ENCODE peak calls at places on chromosomes 4 and X, in ten cellular contexts. X is ovary, G is SK-N-SH, S is H1, N is tibial nerve, J is GM12878, A is suprapubic skin, D is K562, I is stomach, T is upper lobe of left lung. E is an unnamed sample. For H3K36me3, the result is how much of the 10 kb centered on the place peaks cover.

GRCh38 chr4:180057198-180057821 is 2185.9 kb upstream of the TENM3 start:
- DNase-seq in D (no peak), X (no peak), A (no peak), T (no peak), J (no peak), S (no peak), N (no peak), G (peak), I (no peak), E (no peak)

GRCh38 chr4:117983541-117984451 is 50.5 kb upstream of the NDST3 start:
- DNase-seq in I (no peak), X (no peak), A (no peak), N (no peak), T (no peak), D (no peak), G (no peak), J (no peak), S (no peak), E (no peak)

GRCh38 chr4:128241425-128241913 is 46.1 kb downstream of the PGRMC2 start:
- DNase-seq in D (no peak), I (no peak), A (no peak), T (no peak), G (peak), S (no peak), J (no peak), N (no peak), X (no peak), E (no peak)

GRCh38 chr4:89753601-89754066 is 83.3 kb downstream of the SNCA start:
- DNase-seq in D (no peak), J (no peak), G (peak), X (no peak), I (no peak), A (no peak), N (no peak), T (no peak), S (no peak), E (no peak)

GRCh38 chr4:104589264-104589868 is 94.7 kb upstream of the CXXC4 start:
- DNase-seq in N (no peak), G (no peak), J (no peak), A (no peak), X (no peak), I (no peak), T (no peak), D (no peak), S (no peak), E (no peak)

GRCh38 chrX:112818114-112819012 is 22.3 kb downstream of the AMOT start:
- DNase-seq in J (no peak), A (no peak), N (no peak), I (no peak), G (no peak), D (no peak), S (no peak), X (peak), T (no peak), E (no peak)

GRCh38 chrX:16822723-16823122 is 36.5 kb downstream of the TXLNG start:
- DNase-seq in D (no peak), I (no peak), S (no peak), G (no peak), T (no peak), A (no peak), J (no peak), N (no peak), X (no peak), E (no peak)

GRCh38 chrX:133042260-133042659 is 54.6 kb downstream of the USP26 start:
- DNase-seq in T (no peak), S (no peak), A (no peak), N (no peak), D (no peak), J (no peak), X (no peak), G (no peak), I (no peak), E (no peak)

GRCh38 chr4:8401665-8402064 is 38.9 kb downstream of the ACOX3 start:
- DNase-seq in N (no peak), I (no peak), T (no peak), J (no peak), X (no peak), A (no peak), G (no peak), D (no peak), S (no peak), E (no peak)

GRCh38 chr4:8739357-8739756 is 132.3 kb downstream of the HMX1 start:
- DNase-seq in I (no peak), X (no peak), S (no peak), N (no peak), T (no peak), J (no peak), A (peak), D (no peak), G (no peak), E (no peak)

GRCh38 chr4:78659264-78659663 is 107.7 kb downstream of the ANXA3 start:
- DNase-seq in N (no peak), J (no peak), I (no peak), A (no peak), T (no peak), X (no peak), G (no peak), D (no peak), S (no peak), E (no peak)

GRCh38 chrX:123338240-123338639 is 154.2 kb downstream of the GRIA3 start:
- DNase-seq in J (no peak), T (no peak), X (no peak), D (no peak), G (no peak), I (no peak), S (no peak), A (no peak), N (no peak), E (no peak)

GRCh38 chr4:83208776-83209365 is 75.7 kb downstream of the COQ2 start:
- DNase-seq in I (no peak), D (no peak), N (no peak), G (no peak), J (no peak), X (no peak), T (no peak), A (no peak), S (no peak), E (no peak)

GRCh38 chrX:2488621-2489285 is 12.0 kb downstream of the DHRSX start:
- DNase-seq in N (no peak), S (no peak), T (peak), J (no peak), I (no peak), G (no peak), A (no peak), D (no peak), X (no peak), E (no peak)

GRCh38 chrX:22950278-22951266 is 49.2 kb upstream of the DDX53 start:
- DNase-seq in D (no peak), G (no peak), X (peak), J (no peak), S (no peak), A (no peak), I (no peak), N (no peak), T (no peak), E (no peak)

GRCh38 chr4:17232575-17233253 is 279.2 kb downstream of the QDPR start:
- DNase-seq in G (peak), S (no peak), A (no peak), I (peak), N (no peak), X (peak), D (no peak), T (no peak), J (no peak), E (no peak)

GRCh38 chr4:145956288-145956890 is 17.8 kb upstream of the ZNF827 start:
- DNase-seq in A (no peak), T (no peak), I (no peak), D (peak), X (no peak), S (peak), G (peak), N (no peak), J (no peak), E (peak)

GRCh38 chrX:41605144-41605543 is 83.6 kb upstream of the GPR34 start:
- DNase-seq in I (no peak), A (no peak), J (no peak), T (no peak), N (no peak), S (no peak), G (no peak), D (no peak), X (no peak), E (no peak)

GRCh38 chrX:124736553-124737240 is 390.3 kb downstream of the SH2D1A start:
- DNase-seq in S (peak), G (no peak), D (no peak), J (no peak), A (no peak), X (no peak), I (no peak), T (no peak), N (no peak), E (no peak)

GRCh38 chr4:98945297-98945850 is 16.4 kb upstream of the EIF4E start:
- DNase-seq in D (no peak), X (no peak), G (no peak), S (no peak), A (no peak), I (no peak), J (no peak), N (no peak), T (no peak), E (no peak)

GRCh38 chr4:11367371-11367770 is 61.3 kb downstream of the HS3ST1 start:
- DNase-seq in D (no peak), I (peak), J (no peak), S (no peak), X (peak), N (peak), T (no peak), G (no peak), A (no peak), E (peak)

GRCh38 chr4:65453398-65453797 is 216.9 kb downstream of the EPHA5 start:
- DNase-seq in D (no peak), T (no peak), N (no peak), A (no peak), X (no peak), S (no peak), G (no peak), J (no peak), I (no peak), E (no peak)

GRCh38 chrX:153557618-153558017 is 40.2 kb downstream of the ATP2B3 start:
- DNase-seq in X (no peak), S (no peak), J (no peak), I (no peak), G (no peak), A (no peak), N (no peak), D (peak), T (no peak), E (no peak)

GRCh38 chrX:10859353-10859752 is 239.0 kb upstream of the MID1 start:
- DNase-seq in A (no peak), X (no peak), G (no peak), S (no peak), J (no peak), D (no peak), T (no peak), I (no peak), N (no peak), E (no peak)

GRCh38 chr4:39472396-39472795 is 13.5 kb downstream of the LIAS start:
- DNase-seq in A (no peak), D (no peak), J (no peak), X (no peak), S (no peak), N (no peak), T (no peak), G (no peak), I (no peak), E (no peak)

GRCh38 chrX:136954930-136955329 is 74.4 kb upstream of the RBMX start:
- DNase-seq in G (peak), J (no peak), T (no peak), X (no peak), D (peak), S (no peak), A (no peak), N (no peak), I (no peak), E (no peak)

GRCh38 chrX:45824471-45824870 is 623.8 kb upstream of the DIPK2B start:
- DNase-seq in S (no peak), T (no peak), D (peak), N (no peak), I (no peak), X (no peak), A (no peak), G (peak), J (no peak), E (no peak)

GRCh38 chrX:95382799-95383198 is 1301.8 kb upstream of the DIAPH2 start:
- DNase-seq in G (no peak), J (no peak), X (no peak), T (no peak), I (no peak), D (no peak), S (no peak), A (no peak), N (no peak), E (no peak)

GRCh38 chrX:46589977-46590723 is 16.6 kb downstream of the CHST7 start:
- DNase-seq in T (no peak), G (no peak), I (no peak), N (no peak), X (no peak), A (no peak), D (no peak), J (no peak), S (no peak), E (no peak)

GRCh38 chrX:9873952-9874351 is 87.7 kb downstream of the SHROOM2 start:
- DNase-seq in I (peak), X (no peak), N (no peak), S (peak), D (peak), T (no peak), J (no peak), A (no peak), G (peak), E (peak)

GRCh38 chr4:54842226-54843055 is 184.7 kb downstream of the KIT start:
- DNase-seq in S (no peak), N (no peak), I (no peak), X (no peak), G (no peak), A (no peak), J (no peak), D (no peak), T (no peak), E (no peak)

GRCh38 chrX:104659037-104659744 is 93.2 kb downstream of the IL1RAPL2 start:
- DNase-seq in D (no peak), I (peak), G (no peak), A (no peak), T (no peak), S (no peak), X (peak), J (no peak), N (no peak), E (no peak)

GRCh38 chr4:177558995-177559394 is 116.8 kb upstream of the AGA start:
- DNase-seq in T (no peak), N (no peak), I (no peak), S (no peak), D (no peak), X (no peak), G (no peak), J (no peak), A (no peak), E (no peak)

GRCh38 chr4:24363751-24364150 is 220.6 kb downstream of the DHX15 start:
- DNase-seq in T (no peak), S (no peak), I (no peak), D (no peak), G (no peak), X (no peak), N (no peak), A (no peak), J (no peak), E (no peak)

GRCh38 chrX:72122621-72123275 is 9.0 kb downstream of the RTL5 start:
- DNase-seq in I (no peak), S (no peak), A (no peak), N (no peak), J (no peak), T (no peak), G (no peak), X (no peak), D (no peak), E (no peak)

GRCh38 chr4:80259012-80259411 is 7.5 kb upstream of the FGF5 start:
- DNase-seq in I (no peak), A (no peak), G (no peak), T (no peak), D (no peak), N (no peak), J (no peak), X (no peak), S (no peak), E (no peak)

GRCh38 chrX:41602946-41603345 is 85.8 kb upstream of the GPR34 start:
- DNase-seq in A (no peak), N (no peak), G (no peak), J (no peak), T (no peak), S (no peak), X (no peak), D (no peak), I (no peak), E (no peak)

GRCh38 chrX:38618152-38618551 is 56.8 kb downstream of the TSPAN7 start:
- DNase-seq in A (no peak), G (no peak), D (no peak), S (no peak), X (no peak), T (no peak), J (no peak), N (no peak), I (no peak), E (no peak)

GRCh38 chrX:101078716-101079115 is at the start of gene TMEM35A:
- DNase-seq in J (no peak), G (peak), T (no peak), N (no peak), X (no peak), D (no peak), I (no peak), A (no peak), S (peak), E (peak)

GRCh38 chrX:102516314-102516936 is at the start of gene TMSB15A:
- DNase-seq in A (peak), G (peak), X (peak), N (peak), T (peak), I (peak), D (peak), J (no peak), S (peak), E (peak)

GRCh38 chrX:102514536-102514935 is 2.0 kb downstream of the TMSB15A start:
- DNase-seq in J (no peak), D (no peak), I (no peak), N (no peak), G (no peak), X (no peak), S (no peak), T (no peak), A (no peak), E (no peak)

GRCh38 chrX:102517331-102517730 is 792 bp upstream of the TMSB15A start:
- DNase-seq in A (no peak), N (no peak), S (no peak), X (no peak), J (no peak), T (no peak), G (peak), D (no peak), I (no peak), E (no peak)
- TF ChIP-seq CTCF in A (no peak), N (no peak), S (no peak), X (no peak), J (no peak), T (no peak), G (peak), D (peak), I (no peak), E (no peak)

DNA sequence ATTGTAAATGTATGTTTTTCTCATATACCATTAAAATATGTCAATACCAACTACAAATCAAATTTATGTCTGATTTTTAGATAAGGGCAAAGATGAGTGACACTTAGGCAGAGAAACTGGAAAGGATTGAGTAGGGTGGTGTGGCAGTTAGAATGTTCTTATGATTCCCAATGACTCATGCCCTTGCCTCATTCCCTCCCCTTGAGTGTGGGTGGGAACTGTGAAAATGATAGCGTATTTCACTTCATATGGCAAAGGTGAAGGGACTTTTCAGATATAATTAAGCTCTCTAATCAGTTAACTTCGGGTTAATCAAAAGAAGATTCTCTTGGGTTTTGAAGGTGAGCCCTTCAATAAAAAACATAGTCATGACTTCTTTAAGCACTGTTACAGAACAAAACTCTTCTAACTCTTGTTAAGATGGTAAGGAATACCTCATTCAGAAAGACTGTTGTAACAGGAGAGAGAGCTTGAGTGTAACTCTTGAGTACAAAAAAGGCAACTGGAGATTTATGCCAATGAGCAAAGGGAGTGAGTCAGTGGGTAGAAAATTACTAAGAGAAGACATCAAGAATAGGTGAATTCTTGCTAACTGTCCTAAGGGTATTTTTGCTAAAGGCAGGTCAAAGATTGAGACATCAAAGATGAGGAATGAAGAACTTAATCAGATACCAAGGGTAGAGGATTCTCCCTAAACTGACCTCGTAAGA is 329.5 kb downstream of the KCTD8 start:
- DNase-seq in J (no peak), G (no peak), T (no peak), S (no peak), X (no peak), N (no peak), A (no peak), D (no peak), I (no peak), E (no peak)
- TF ChIP-seq EP300 in J (no peak), G (no peak), T (no peak), S (no peak), X (no peak), N (no peak), A (no peak), D (no peak), I (no peak), E (no peak)

GRCh38 chr4:38025665-38026064 is 65.5 kb downstream of the PTTG2 start:
- DNase-seq in N (no peak), I (no peak), S (no peak), T (no peak), X (no peak), D (no peak), J (no peak), G (no peak), A (no peak), E (no peak)
- H3K36me3 ChIP-seq in N (half or more), I (half or more), S (under half), T (under half), X (under half), D (under half), J (under half), G (under half), A (under half), E (under half)

GRCh38 chr4:31516520-31516919 is 796.4 kb downstream of the PCDH7 start:
- DNase-seq in S (no peak), T (no peak), A (no peak), I (no peak), G (no peak), X (no peak), N (no peak), D (no peak), J (no peak), E (no peak)
- TF ChIP-seq CTCF in S (no peak), T (no peak), A (no peak), I (no peak), G (no peak), X (no peak), N (no peak), D (no peak), J (no peak), E (no peak)

GRCh38 chr4:152308925-152309324 is 227.0 kb downstream of the FBXW7 start:
- DNase-seq in X (no peak), T (no peak), S (no peak), G (peak), D (no peak), I (no peak), J (no peak), N (no peak), A (no peak), E (no peak)
- TF ChIP-seq EP300 in X (no peak), T (no peak), S (no peak), G (no peak), D (no peak), I (no peak), J (no peak), N (no peak), A (no peak), E (no peak)

GRCh38 chr4:48553720-48554119 is 63.7 kb downstream of the ZAR1 start:
- DNase-seq in S (no peak), N (no peak), J (no peak), T (no peak), A (no peak), G (no peak), X (no peak), D (no peak), I (no peak), E (no peak)

GRCh38 chr4:48556268-48556667 is 66.2 kb downstream of the ZAR1 start:
- DNase-seq in G (peak), T (no peak), A (no peak), J (no peak), I (no peak), D (no peak), S (no peak), X (no peak), N (no peak), E (no peak)

GRCh38 chr4:48557478-48557877 is 67.4 kb downstream of the ZAR1 start:
- DNase-seq in X (no peak), A (no peak), I (no peak), S (no peak), N (no peak), J (no peak), G (peak), T (no peak), D (peak), E (no peak)

GRCh38 chr4:48554606-48555005 is 64.6 kb downstream of the ZAR1 start:
- DNase-seq in T (no peak), I (no peak), S (no peak), X (no peak), D (no peak), N (no peak), A (no peak), J (no peak), G (no peak), E (no peak)

GRCh38 chr4:48558026-48558425 is 68.0 kb downstream of the ZAR1 start:
- DNase-seq in A (no peak), G (no peak), S (no peak), N (no peak), X (no peak), J (no peak), T (no peak), D (no peak), I (no peak), E (no peak)
- H3K36me3 ChIP-seq in A (half or more), G (under half), S (under half), N (half or more), X (under half), J (under half), T (under half), D (under half), I (half or more), E (half or more)